ENCODE peak calls at places on chromosome 18, in five cellular contexts. Z, W, E, C and Y are unnamed samples.

GRCh38 chr18:53756607-53756972 is 467.9 kb downstream of the MBD2 start:
- DNase-seq in C (no peak), Z (no peak), W (no peak), E (no peak), Y (no peak)

GRCh38 chr18:13266208-13267100 is 47.9 kb downstream of the LDLRAD4 start:
- DNase-seq in Z (peak; percentile 66), E (no peak), W (no peak), C (no peak), Y (no peak)

GRCh38 chr18:58887613-58887963 is 22.9 kb downstream of the ZNF532 start:
- DNase-seq in E (peak; percentile 40), C (no peak), Z (peak; percentile 88), W (peak; percentile 88), Y (no peak)

GRCh38 chr18:67508146-67508545 is 8.4 kb downstream of the DSEL start:
- DNase-seq in C (no peak), Z (no peak), W (peak; percentile 48), E (no peak), Y (no peak)

GRCh38 chr18:53906681-53907080 is 317.8 kb downstream of the MBD2 start:
- DNase-seq in E (no peak), Z (no peak), C (no peak), W (peak; percentile 9), Y (peak; percentile 8)

GRCh38 chr18:59715966-59716369 is 18.7 kb upstream of the CCBE1 start:
- DNase-seq in W (peak; percentile 98), C (no peak), Z (no peak), E (no peak), Y (peak; percentile 76)

GRCh38 chr18:8045890-8046289 is 478.8 kb downstream of the PTPRM start:
- DNase-seq in Z (no peak), C (no peak), W (peak; percentile 12), E (no peak), Y (no peak)

GRCh38 chr18:45619062-45619825 is 4.0 kb downstream of the SLC14A2 start:
- DNase-seq in C (no peak), E (peak; percentile 77), Z (no peak), W (no peak), Y (no peak)

GRCh38 chr18:65754121-65754520 is 3.3 kb downstream of the CDH7 start:
- DNase-seq in W (no peak), C (no peak), E (no peak), Z (no peak), Y (no peak)

GRCh38 chr18:21071071-21071470 is 40.5 kb downstream of the ROCK1 start:
- DNase-seq in Z (no peak), E (no peak), C (no peak), W (no peak), Y (no peak)

GRCh38 chr18:79740741-79741700 is 56.7 kb upstream of the KCNG2 start:
- DNase-seq in E (no peak), W (no peak), C (no peak), Z (peak; percentile 33), Y (no peak)

GRCh38 chr18:32698148-32698547 is 74.7 kb downstream of the KLHL14 start:
- DNase-seq in C (no peak), W (no peak), Z (no peak), E (no peak), Y (no peak)

GRCh38 chr18:70454705-70455322 is 166.0 kb downstream of the SOCS6 start:
- DNase-seq in E (peak; percentile 24), C (peak; percentile 71), W (peak; percentile 86), Z (no peak), Y (peak; percentile 24)

GRCh38 chr18:43271593-43272432 is 5.5 kb downstream of the SYT4 start:
- DNase-seq in Z (no peak), C (peak; percentile 36), E (no peak), W (peak; percentile 83), Y (peak; percentile 18)

GRCh38 chr18:11994708-11995444 is 13.6 kb downstream of the IMPA2 start:
- DNase-seq in E (no peak), C (peak; percentile 41), Z (peak; percentile 61), W (peak; percentile 54), Y (no peak)

GRCh38 chr18:22335644-22336275 is 82.0 kb downstream of the CTAGE1 start:
- DNase-seq in W (no peak), C (no peak), Z (no peak), E (no peak), Y (no peak)

GRCh38 chr18:35271656-35272055 is 18.4 kb downstream of the ZSCAN30 start:
- DNase-seq in Z (no peak), W (no peak), C (no peak), E (no peak), Y (no peak)

GRCh38 chr18:79533146-79533545 is 137.4 kb downstream of the NFATC1 start:
- DNase-seq in W (no peak), Z (no peak), C (no peak), E (peak; percentile 5), Y (no peak)

GRCh38 chr18:47531759-47532158 is 280.3 kb upstream of the SKOR2 start:
- DNase-seq in Z (no peak), E (no peak), C (peak; percentile 34), W (no peak), Y (no peak)

GRCh38 chr18:7459851-7460774 is 107.0 kb upstream of the PTPRM start:
- DNase-seq in C (peak; percentile 18), W (no peak), E (no peak), Z (no peak), Y (no peak)

GRCh38 chr18:56593906-56594305 is 44.5 kb downstream of the TXNL1 start:
- DNase-seq in W (peak; percentile 74), C (no peak), E (no peak), Z (no peak), Y (no peak)

GRCh38 chr18:56127322-56128099 is 510.9 kb downstream of the TXNL1 start:
- DNase-seq in Z (no peak), C (no peak), W (peak; percentile 33), E (no peak), Y (no peak)

GRCh38 chr18:36348971-36349417 is 51.5 kb downstream of the FHOD3 start:
- DNase-seq in Z (no peak), W (no peak), E (no peak), C (no peak), Y (no peak)

GRCh38 chr18:75208055-75208835 is 694 bp downstream of the PTGR3 start:
- DNase-seq in Z (peak; percentile 89), C (peak; percentile 65), E (peak; percentile 45), W (peak; percentile 66), Y (no peak)

GRCh38 chr18:74139888-74140287 is 7.7 kb downstream of the FBXO15 start:
- DNase-seq in Z (no peak), W (peak; percentile 68), E (no peak), C (no peak), Y (no peak)

GRCh38 chr18:23228102-23229051 is 93.1 kb downstream of the CABLES1 start:
- DNase-seq in Z (no peak), E (peak; percentile 65), C (no peak), W (peak; percentile 65), Y (no peak)

GRCh38 chr18:35618703-35619102 is 37.2 kb downstream of the GALNT1 start:
- DNase-seq in W (no peak), E (no peak), Z (no peak), C (peak; percentile 52), Y (no peak)

GRCh38 chr18:45517181-45517741 is 98.0 kb upstream of the SLC14A2 start:
- DNase-seq in E (peak; percentile 43), Z (no peak), C (peak; percentile 43), W (no peak), Y (peak; percentile 36)

GRCh38 chr18:74331404-74331803 is 15.8 kb downstream of the C18orf63 start:
- DNase-seq in C (peak; percentile 20), E (no peak), W (peak; percentile 65), Z (no peak), Y (no peak)

GRCh38 chr18:10689231-10689953 is 163.6 kb downstream of the NAPG start:
- DNase-seq in W (no peak), E (no peak), Z (no peak), C (no peak), Y (no peak)

GRCh38 chr18:55096261-55097026 is 137.2 kb upstream of the CCDC68 start:
- DNase-seq in W (peak; percentile 86), E (peak; percentile 34), C (peak; percentile 69), Z (no peak), Y (peak; percentile 46)

GRCh38 chr18:62586781-62587487 is 64.1 kb downstream of the ZCCHC2 start:
- DNase-seq in E (no peak), Z (no peak), C (no peak), W (no peak), Y (no peak)
- TF ChIP-seq CTCF in E (no peak), Z (no peak), C (no peak), W (no peak), Y (no peak)

DNA sequence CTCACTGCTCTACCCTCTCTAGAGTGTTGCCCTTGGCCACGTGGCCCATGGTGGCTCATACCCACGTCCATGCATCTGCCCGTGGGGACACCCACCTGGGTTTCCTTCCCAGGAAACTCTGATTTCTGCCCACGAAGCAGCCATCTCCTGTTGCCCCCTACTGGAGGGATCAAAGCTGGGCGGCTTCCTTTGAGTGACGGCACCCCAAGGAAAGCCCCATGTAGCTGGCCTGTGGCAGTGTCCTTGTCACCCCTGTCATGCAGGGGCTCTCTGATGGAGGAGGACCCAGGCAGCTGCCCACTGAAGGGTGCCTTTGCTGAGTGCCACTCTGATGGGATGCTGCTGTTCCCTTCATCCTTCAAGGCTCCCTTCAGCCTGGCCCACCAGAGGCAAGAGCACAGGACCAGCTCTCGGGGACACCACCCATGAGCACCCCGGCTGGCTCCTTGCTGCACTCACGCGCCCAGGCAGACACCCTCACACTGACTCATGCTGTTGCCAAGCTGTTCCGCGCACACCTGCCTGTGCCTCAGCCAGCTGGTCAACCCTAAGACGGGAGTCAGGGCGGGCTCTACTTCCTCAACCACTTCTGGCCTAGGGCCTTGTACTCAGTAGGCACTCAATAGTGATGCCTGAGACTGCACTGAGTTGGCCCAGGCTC is 101.1 kb downstream of the CTIF start:
- DNase-seq in Z (no peak), E (peak; percentile 7), W (no peak), C (peak; percentile 37), Y (no peak)
- TF ChIP-seq CTCF in Z (peak; percentile 24), E (no peak), W (peak; percentile 50), C (peak; percentile 55), Y (peak; percentile 25)

DNA sequence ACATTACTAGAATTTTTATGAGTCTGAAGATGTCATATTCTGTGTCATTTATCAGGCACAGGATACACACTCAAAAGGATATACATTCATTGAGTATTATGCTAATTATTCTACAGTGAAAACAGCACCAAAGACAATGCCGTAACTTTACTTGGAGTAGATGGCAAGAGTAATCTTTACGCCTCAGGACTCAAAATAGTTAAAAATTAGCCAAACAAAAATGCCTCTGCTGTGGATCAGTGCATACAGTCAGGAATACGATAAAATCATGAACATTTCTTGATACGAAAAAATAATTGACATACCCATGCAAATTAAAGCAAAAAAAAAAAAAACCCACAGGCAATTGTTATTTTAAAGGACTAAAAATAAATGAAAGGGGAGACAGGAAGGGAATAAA is 129.7 kb downstream of the NETO1 start:
- DNase-seq in W (no peak), Z (no peak), E (no peak), C (no peak), Y (no peak)
- TF ChIP-seq CTCF in W (no peak), Z (no peak), E (no peak), C (no peak), Y (no peak)

DNA sequence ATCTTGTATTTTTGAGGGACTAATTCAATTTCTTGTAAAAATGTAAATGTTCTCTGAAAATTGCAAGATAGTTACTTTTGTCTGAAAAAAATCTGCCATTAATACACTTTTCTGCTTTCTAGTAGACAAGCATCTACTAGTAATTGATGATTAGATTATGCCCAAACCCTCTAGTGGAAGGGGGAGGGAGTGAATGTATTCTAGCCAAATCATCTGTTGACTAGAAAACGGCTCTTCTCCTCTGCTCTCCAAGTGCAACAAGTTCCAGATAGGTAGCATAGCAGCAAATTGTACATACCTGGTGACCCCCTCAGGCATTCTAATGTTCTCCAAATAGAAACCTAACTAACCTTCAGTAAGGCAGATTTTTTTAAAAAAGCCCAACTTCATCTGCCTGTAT is 58.6 kb downstream of the RELCH start:
- DNase-seq in C (no peak), W (no peak), E (no peak), Z (no peak), Y (no peak)
- TF ChIP-seq CTCF in C (peak; percentile 33), W (no peak), E (no peak), Z (no peak), Y (no peak)